ENCODE peak calls at places on chromosomes 13 and 19, in seven cellular contexts. T is CD8-positive, alpha-beta memory T cell; D is glutamatergic neuron; F is GM20000; H is globus pallidus; V is activated T-cell treated with anti-CD3 and anti-CD28 coated beads for 1 hour; B is stimulated activated CD8-positive, alpha-beta memory T cell treated with anti-CD3 and anti-CD28 coated beads, Interleukin-7, amount 100 ng/mL, for 1 hour. O is an unnamed sample.

GRCh38 chr19:1037553-1038115 is 2.3 kb upstream of the ABCA7 start:
- DNase-seq in V (no peak), B (no peak), H (no peak), T (no peak), D (no peak), F (no peak), O (no peak)

GRCh38 chr13:87582399-87582798 is 88.8 kb upstream of the SLITRK5 start:
- DNase-seq in T (no peak), F (no peak), B (no peak), D (no peak), V (no peak), H (no peak), O (no peak)

GRCh38 chr19:53908106-53908932 is 759 bp upstream of the CACNG7 start:
- DNase-seq in D (peak), F (peak), V (peak), B (no peak), T (no peak), H (peak), O (no peak)

GRCh38 chr13:70390064-70390463 is 281.8 kb upstream of the KLHL1 start:
- DNase-seq in B (no peak), H (no peak), T (no peak), D (no peak), F (no peak), V (no peak), O (no peak)

GRCh38 chr19:50492303-50493052 is 15.8 kb upstream of the GARIN5A start:
- DNase-seq in B (no peak), H (no peak), D (no peak), T (no peak), F (no peak), V (no peak), O (no peak)

GRCh38 chr19:44984005-44984404 is 17.3 kb upstream of the RELB start:
- DNase-seq in T (no peak), F (no peak), D (no peak), H (no peak), B (no peak), V (no peak), O (no peak)

GRCh38 chr13:50126378-50127016 is 111.3 kb downstream of the KCNRG start:
- DNase-seq in T (no peak), H (peak), F (peak), V (no peak), B (no peak), D (no peak), O (no peak)

GRCh38 chr13:110113284-110113764 is 193.6 kb downstream of the COL4A1 start:
- DNase-seq in F (no peak), B (no peak), D (no peak), V (no peak), T (no peak), H (no peak), O (peak)

GRCh38 chr13:48896312-48896711 is 79.4 kb upstream of the FNDC3A start:
- DNase-seq in D (no peak), B (no peak), F (no peak), T (no peak), V (no peak), H (no peak), O (no peak)

GRCh38 chr13:75452564-75452963 is 29.4 kb downstream of the TBC1D4 start:
- DNase-seq in B (no peak), D (no peak), H (no peak), V (no peak), T (no peak), F (no peak), O (peak)

GRCh38 chr19:49597703-49597974 is 6.7 kb downstream of the PRR12 start:
- DNase-seq in H (no peak), T (no peak), V (no peak), F (peak), B (no peak), D (no peak), O (no peak)

GRCh38 chr13:61608138-61608537 is 192.5 kb upstream of the PCDH20 start:
- DNase-seq in H (no peak), T (no peak), B (no peak), F (no peak), V (no peak), D (no peak), O (no peak)

GRCh38 chr13:96662036-96662435 is 332.2 kb downstream of the OXGR1 start:
- DNase-seq in H (no peak), V (no peak), B (no peak), D (no peak), F (no peak), T (no peak), O (no peak)

GRCh38 chr13:42997381-42997780 is 5.3 kb upstream of the EPSTI1 start:
- DNase-seq in V (no peak), T (no peak), F (peak), D (no peak), B (no peak), H (no peak), O (no peak)

GRCh38 chr19:46925548-46925950 is 64.8 kb downstream of the ARHGAP35 start:
- DNase-seq in T (no peak), V (no peak), D (no peak), F (no peak), B (no peak), H (no peak), O (peak)

GRCh38 chr13:100673376-100673830 is 1.2 kb downstream of the TMTC4 start:
- DNase-seq in D (peak), F (no peak), B (no peak), V (no peak), H (peak), T (no peak), O (no peak)

GRCh38 chr13:73715910-73716257 is 418.3 kb downstream of the KLF12 start:
- DNase-seq in F (peak), H (no peak), B (no peak), T (no peak), D (no peak), V (no peak), O (peak)

GRCh38 chr13:48976677-48977625 is 1.2 kb downstream of the FNDC3A start:
- DNase-seq in D (no peak), H (peak), F (no peak), T (no peak), V (no peak), B (no peak), O (peak)

GRCh38 chr19:17486545-17486944 is 16.2 kb downstream of the SLC27A1 start:
- DNase-seq in V (no peak), H (no peak), T (no peak), F (peak), D (no peak), B (no peak), O (no peak)

GRCh38 chr19:7301525-7301924 is 7.3 kb upstream of the INSR start:
- DNase-seq in H (no peak), B (no peak), F (no peak), D (no peak), V (no peak), T (no peak), O (no peak)